ENCODE peak calls at places on chromosomes 5 and 9, in eight cellular contexts. J, I, S, Z, L, X, A and P are unnamed samples.

GRCh38 chr5:133742370-133743036 is 130.2 kb upstream of the FSTL4 start:
- DNase-seq in A (peak), Z (no peak), I (no peak), J (no peak), X (no peak), L (no peak), S (no peak), P (peak)

GRCh38 chr5:179138568-179138925 is 78.4 kb downstream of the ZNF354C start:
- DNase-seq in X (no peak), I (no peak), Z (no peak), S (no peak), L (no peak), A (no peak), J (no peak), P (no peak)

GRCh38 chr5:167489202-167489601 is 802.2 kb upstream of the WWC1 start:
- DNase-seq in Z (peak), A (no peak), X (no peak), L (peak), I (peak), J (no peak), S (no peak), P (no peak)

GRCh38 chr9:133737071-133737773 is 930 bp downstream of the SARDH start:
- DNase-seq in A (no peak), J (no peak), X (no peak), L (no peak), S (no peak), I (no peak), Z (no peak), P (no peak)

GRCh38 chr9:127967151-127967809 is 13.5 kb downstream of the EEIG1 start:
- DNase-seq in L (no peak), S (peak), X (no peak), J (no peak), Z (no peak), I (no peak), A (no peak), P (no peak)

GRCh38 chr5:39415186-39415585 is 9.6 kb downstream of the DAB2 start:
- DNase-seq in Z (no peak), L (no peak), A (no peak), I (no peak), S (no peak), X (no peak), J (no peak), P (no peak)

GRCh38 chr5:181160144-181160754 is 12.9 kb downstream of the OR2V2 start:
- DNase-seq in A (peak), L (peak), I (peak), Z (peak), X (peak), J (peak), S (peak), P (no peak)

GRCh38 chr9:7542648-7543165 is 256.9 kb downstream of the DMAC1 start:
- DNase-seq in L (no peak), I (no peak), S (no peak), X (no peak), A (peak), Z (no peak), J (no peak), P (no peak)

GRCh38 chr5:80569961-80570786 is at the start of gene ANKRD34B:
- DNase-seq in S (no peak), A (no peak), J (no peak), X (peak), Z (peak), L (peak), I (peak), P (peak)

GRCh38 chr5:32852535-32852934 is 141.4 kb downstream of the NPR3 start:
- DNase-seq in L (peak), S (no peak), X (no peak), A (peak), J (peak), Z (peak), I (peak), P (peak)

GRCh38 chr5:55070969-55071368 is 31.5 kb upstream of the GZMA start:
- DNase-seq in Z (no peak), S (no peak), A (no peak), L (no peak), I (no peak), J (no peak), X (no peak), P (no peak)

GRCh38 chr5:104198156-104198555 is 635.6 kb upstream of the NUDT12 start:
- DNase-seq in Z (no peak), A (no peak), S (no peak), J (no peak), L (no peak), X (no peak), I (no peak), P (no peak)

GRCh38 chr5:67693956-67694564 is 497.5 kb upstream of the CD180 start:
- DNase-seq in A (peak), X (no peak), I (no peak), L (peak), Z (peak), J (no peak), S (peak), P (peak)

GRCh38 chr9:21708225-21708624 is 94.2 kb upstream of the MTAP start:
- DNase-seq in L (peak), S (no peak), J (no peak), A (no peak), I (no peak), X (no peak), Z (no peak), P (no peak)

GRCh38 chr5:132392978-132393825 is 23.7 kb downstream of the SLC22A5 start:
- DNase-seq in S (no peak), I (no peak), A (no peak), Z (no peak), L (no peak), J (no peak), X (no peak), P (no peak)

GRCh38 chr9:26949604-26950003 is 2.6 kb upstream of the PLAA start:
- DNase-seq in L (peak), Z (peak), S (no peak), X (no peak), A (no peak), I (no peak), J (no peak), P (no peak)

GRCh38 chr5:127076730-127077129 is 3.4 kb upstream of the C5orf63 start:
- DNase-seq in S (peak), J (no peak), L (peak), X (no peak), Z (peak), A (no peak), I (no peak), P (no peak)

GRCh38 chr9:127495884-127496555 is 44.7 kb downstream of the LRSAM1 start:
- DNase-seq in J (no peak), L (no peak), X (no peak), A (no peak), I (no peak), Z (no peak), S (no peak), P (no peak)

GRCh38 chr5:17443333-17444125 is 54.5 kb upstream of the TAF11L2 start:
- DNase-seq in S (no peak), I (no peak), X (no peak), Z (peak), A (no peak), J (no peak), L (no peak), P (no peak)

GRCh38 chr5:125611541-125611940 is 811.7 kb upstream of the GRAMD2B start:
- DNase-seq in S (no peak), X (no peak), Z (no peak), I (no peak), L (no peak), A (no peak), J (no peak), P (no peak)

GRCh38 chr5:93886917-93887361 is 145.5 kb upstream of the POU5F2 start:
- DNase-seq in J (peak), Z (peak), A (no peak), X (no peak), I (no peak), L (no peak), S (no peak), P (no peak)

GRCh38 chr9:38761334-38761733 is 41.4 kb upstream of the FAM240B start:
- DNase-seq in X (no peak), S (no peak), Z (no peak), A (no peak), L (no peak), I (no peak), J (no peak), P (no peak)

GRCh38 chr5:68285857-68286611 is 70.5 kb downstream of the PIK3R1 start:
- DNase-seq in Z (peak), I (no peak), S (no peak), A (peak), J (peak), L (peak), X (no peak), P (no peak)